ENCODE peak calls at places on chromosomes 1 and 21, in five cellular contexts. One of them, this sample, is unnamed.

GRCh38 chr1:172398193-172398592 is 22.3 kb upstream of the C1orf105 start:
- DNase-seq in activated CD4-positive, CD25-positive, alpha-beta regulatory T cell: no peak
- DNase-seq in amygdala: no peak
- DNase-seq in EH: peak
- DNase-seq in iPS DF 6.9: no peak
- DNase-seq in this sample: no peak

GRCh38 chr1:242523282-242523967 is 1.1 kb downstream of the PLD5 start:
- DNase-seq in activated CD4-positive, CD25-positive, alpha-beta regulatory T cell: no peak
- DNase-seq in amygdala: no peak
- DNase-seq in iPS DF 6.9: no peak
- DNase-seq in EH: no peak
- DNase-seq in this sample: no peak

GRCh38 chr1:47231314-47232186 is 475 bp downstream of the TAL1 start:
- DNase-seq in iPS DF 6.9: no peak
- DNase-seq in amygdala: peak
- DNase-seq in activated CD4-positive, CD25-positive, alpha-beta regulatory T cell: no peak
- DNase-seq in EH: peak
- DNase-seq in this sample: no peak

GRCh38 chr21:15255359-15256157 is 190.8 kb upstream of the NRIP1 start:
- DNase-seq in amygdala: no peak
- DNase-seq in EH: no peak
- DNase-seq in activated CD4-positive, CD25-positive, alpha-beta regulatory T cell: no peak
- DNase-seq in iPS DF 6.9: no peak
- DNase-seq in this sample: no peak

GRCh38 chr1:6348511-6349191 is 44.9 kb downstream of the ACOT7 start:
- DNase-seq in amygdala: no peak
- DNase-seq in activated CD4-positive, CD25-positive, alpha-beta regulatory T cell: peak
- DNase-seq in EH: peak
- DNase-seq in iPS DF 6.9: no peak
- DNase-seq in this sample: no peak

GRCh38 chr1:38613996-38614395 is 245.6 kb downstream of the RRAGC start:
- DNase-seq in amygdala: no peak
- DNase-seq in iPS DF 6.9: no peak
- DNase-seq in EH: no peak
- DNase-seq in activated CD4-positive, CD25-positive, alpha-beta regulatory T cell: no peak
- DNase-seq in this sample: no peak

GRCh38 chr1:60620107-60620506 is 462.3 kb upstream of the NFIA start:
- DNase-seq in EH: no peak
- DNase-seq in iPS DF 6.9: no peak
- DNase-seq in amygdala: no peak
- DNase-seq in activated CD4-positive, CD25-positive, alpha-beta regulatory T cell: no peak
- DNase-seq in this sample: no peak

GRCh38 chr1:47351305-47351704 is 17.7 kb downstream of the CMPK1 start:
- DNase-seq in EH: peak
- DNase-seq in amygdala: no peak
- DNase-seq in activated CD4-positive, CD25-positive, alpha-beta regulatory T cell: no peak
- DNase-seq in iPS DF 6.9: no peak
- DNase-seq in this sample: no peak

GRCh38 chr1:107677674-107678073 is 287.3 kb downstream of the VAV3 start:
- DNase-seq in amygdala: no peak
- DNase-seq in iPS DF 6.9: no peak
- DNase-seq in EH: no peak
- DNase-seq in activated CD4-positive, CD25-positive, alpha-beta regulatory T cell: no peak
- DNase-seq in this sample: no peak

GRCh38 chr21:38740131-38740530 is 65.6 kb upstream of the ETS2 start:
- DNase-seq in amygdala: no peak
- DNase-seq in EH: peak
- DNase-seq in iPS DF 6.9: no peak
- DNase-seq in activated CD4-positive, CD25-positive, alpha-beta regulatory T cell: no peak
- DNase-seq in this sample: no peak

GRCh38 chr1:205343431-205344009 is 13.2 kb downstream of the KLHDC8A start:
- DNase-seq in amygdala: no peak
- DNase-seq in iPS DF 6.9: no peak
- DNase-seq in EH: no peak
- DNase-seq in activated CD4-positive, CD25-positive, alpha-beta regulatory T cell: no peak
- DNase-seq in this sample: peak

GRCh38 chr1:205567716-205568115 is 63.2 kb downstream of the CDK18 start:
- DNase-seq in iPS DF 6.9: no peak
- DNase-seq in amygdala: no peak
- DNase-seq in activated CD4-positive, CD25-positive, alpha-beta regulatory T cell: no peak
- DNase-seq in EH: no peak
- DNase-seq in this sample: peak

GRCh38 chr1:119711804-119712341 is at the start of gene PHGDH:
- DNase-seq in iPS DF 6.9: peak
- DNase-seq in EH: peak
- DNase-seq in activated CD4-positive, CD25-positive, alpha-beta regulatory T cell: no peak
- DNase-seq in amygdala: peak
- DNase-seq in this sample: peak

GRCh38 chr1:8378202-8378601 is 60.3 kb downstream of the SLC45A1 start:
- DNase-seq in iPS DF 6.9: no peak
- DNase-seq in amygdala: no peak
- DNase-seq in activated CD4-positive, CD25-positive, alpha-beta regulatory T cell: no peak
- DNase-seq in EH: peak
- DNase-seq in this sample: no peak

GRCh38 chr1:219927956-219928790 is at the start of gene SLC30A10:
- DNase-seq in EH: peak
- DNase-seq in iPS DF 6.9: no peak
- DNase-seq in activated CD4-positive, CD25-positive, alpha-beta regulatory T cell: no peak
- DNase-seq in amygdala: no peak
- DNase-seq in this sample: no peak

GRCh38 chr21:35249636-35250035 is 200.5 kb upstream of the RUNX1 start:
- DNase-seq in EH: no peak
- DNase-seq in activated CD4-positive, CD25-positive, alpha-beta regulatory T cell: no peak
- DNase-seq in amygdala: no peak
- DNase-seq in iPS DF 6.9: no peak
- DNase-seq in this sample: no peak

GRCh38 chr1:41580520-41581172 is 96.2 kb upstream of the EDN2 start:
- DNase-seq in EH: no peak
- DNase-seq in amygdala: no peak
- DNase-seq in iPS DF 6.9: no peak
- DNase-seq in activated CD4-positive, CD25-positive, alpha-beta regulatory T cell: no peak
- DNase-seq in this sample: no peak

GRCh38 chr1:79663916-79664315 is 657.4 kb upstream of the ADGRL4 start:
- DNase-seq in iPS DF 6.9: no peak
- DNase-seq in activated CD4-positive, CD25-positive, alpha-beta regulatory T cell: no peak
- DNase-seq in amygdala: no peak
- DNase-seq in EH: peak
- DNase-seq in this sample: no peak

GRCh38 chr1:40818264-40818961 is 34.8 kb downstream of the KCNQ4 start:
- DNase-seq in EH: peak
- DNase-seq in activated CD4-positive, CD25-positive, alpha-beta regulatory T cell: peak
- DNase-seq in iPS DF 6.9: peak
- DNase-seq in amygdala: no peak
- DNase-seq in this sample: no peak

GRCh38 chr21:45384656-45385548 is 20.1 kb upstream of the COL18A1 start:
- DNase-seq in EH: no peak
- DNase-seq in activated CD4-positive, CD25-positive, alpha-beta regulatory T cell: no peak
- DNase-seq in iPS DF 6.9: no peak
- DNase-seq in amygdala: no peak
- DNase-seq in this sample: no peak

GRCh38 chr1:150567341-150567716 is 12.1 kb downstream of the MCL1 start:
- DNase-seq in EH: peak
- DNase-seq in activated CD4-positive, CD25-positive, alpha-beta regulatory T cell: peak
- DNase-seq in amygdala: no peak
- DNase-seq in iPS DF 6.9: no peak
- DNase-seq in this sample: no peak

GRCh38 chr21:15421947-15422346 is 307.8 kb upstream of the USP25 start:
- DNase-seq in iPS DF 6.9: no peak
- DNase-seq in activated CD4-positive, CD25-positive, alpha-beta regulatory T cell: no peak
- DNase-seq in EH: no peak
- DNase-seq in amygdala: no peak
- DNase-seq in this sample: no peak

GRCh38 chr21:28256420-28256831 is 736.3 kb downstream of the LTN1 start:
- DNase-seq in iPS DF 6.9: no peak
- DNase-seq in amygdala: no peak
- DNase-seq in EH: peak
- DNase-seq in activated CD4-positive, CD25-positive, alpha-beta regulatory T cell: no peak
- DNase-seq in this sample: no peak

GRCh38 chr1:8674912-8675311 is 142.5 kb downstream of the RERE start:
- DNase-seq in iPS DF 6.9: no peak
- DNase-seq in amygdala: no peak
- DNase-seq in activated CD4-positive, CD25-positive, alpha-beta regulatory T cell: no peak
- DNase-seq in EH: peak
- DNase-seq in this sample: no peak

GRCh38 chr1:58755468-58755872 is 28.4 kb downstream of the JUN start:
- DNase-seq in EH: peak
- DNase-seq in amygdala: peak
- DNase-seq in activated CD4-positive, CD25-positive, alpha-beta regulatory T cell: no peak
- DNase-seq in iPS DF 6.9: no peak
- DNase-seq in this sample: no peak

GRCh38 chr1:71561206-71561605 is 480.4 kb upstream of the ZRANB2 start:
- DNase-seq in activated CD4-positive, CD25-positive, alpha-beta regulatory T cell: no peak
- DNase-seq in EH: peak
- DNase-seq in amygdala: no peak
- DNase-seq in iPS DF 6.9: no peak
- DNase-seq in this sample: no peak

GRCh38 chr21:15051652-15052554 is 12.9 kb downstream of the NRIP1 start:
- DNase-seq in activated CD4-positive, CD25-positive, alpha-beta regulatory T cell: no peak
- DNase-seq in EH: peak
- DNase-seq in iPS DF 6.9: no peak
- DNase-seq in amygdala: no peak
- DNase-seq in this sample: no peak

GRCh38 chr1:62230724-62231123 is 36.1 kb downstream of the L1TD1 start:
- DNase-seq in amygdala: no peak
- DNase-seq in iPS DF 6.9: no peak
- DNase-seq in EH: peak
- DNase-seq in activated CD4-positive, CD25-positive, alpha-beta regulatory T cell: no peak
- DNase-seq in this sample: no peak

GRCh38 chr1:184691719-184692324 is 62.8 kb downstream of the EDEM3 start:
- DNase-seq in iPS DF 6.9: no peak
- DNase-seq in amygdala: no peak
- DNase-seq in EH: peak
- DNase-seq in activated CD4-positive, CD25-positive, alpha-beta regulatory T cell: no peak
- DNase-seq in this sample: no peak

GRCh38 chr1:96492236-96492635 is 229.3 kb upstream of the PTBP2 start:
- DNase-seq in EH: no peak
- DNase-seq in iPS DF 6.9: no peak
- DNase-seq in amygdala: no peak
- DNase-seq in activated CD4-positive, CD25-positive, alpha-beta regulatory T cell: no peak
- DNase-seq in this sample: no peak

GRCh38 chr21:30234050-30234449 is 18.2 kb upstream of the CLDN8 start:
- DNase-seq in EH: no peak
- DNase-seq in iPS DF 6.9: no peak
- DNase-seq in amygdala: no peak
- DNase-seq in activated CD4-positive, CD25-positive, alpha-beta regulatory T cell: no peak
- DNase-seq in this sample: no peak

GRCh38 chr1:26781206-26781825 is 6.4 kb upstream of the PIGV start:
- DNase-seq in amygdala: no peak
- DNase-seq in activated CD4-positive, CD25-positive, alpha-beta regulatory T cell: no peak
- DNase-seq in EH: no peak
- DNase-seq in iPS DF 6.9: no peak
- DNase-seq in this sample: no peak

GRCh38 chr1:31657020-31657804 is 12.5 kb upstream of the PEF1 start:
- DNase-seq in activated CD4-positive, CD25-positive, alpha-beta regulatory T cell: no peak
- DNase-seq in EH: no peak
- DNase-seq in iPS DF 6.9: no peak
- DNase-seq in amygdala: no peak
- DNase-seq in this sample: no peak

GRCh38 chr1:83928396-83928795 is 70.5 kb downstream of the TTLL7 start:
- DNase-seq in activated CD4-positive, CD25-positive, alpha-beta regulatory T cell: no peak
- DNase-seq in EH: no peak
- DNase-seq in iPS DF 6.9: no peak
- DNase-seq in amygdala: no peak
- DNase-seq in this sample: no peak

GRCh38 chr1:153434746-153435455 is 18.6 kb downstream of the S100A7A start:
- DNase-seq in iPS DF 6.9: no peak
- DNase-seq in activated CD4-positive, CD25-positive, alpha-beta regulatory T cell: no peak
- DNase-seq in EH: no peak
- DNase-seq in amygdala: no peak
- DNase-seq in this sample: no peak

GRCh38 chr1:42380617-42381423 is at the start of gene RIMKLA:
- DNase-seq in iPS DF 6.9: peak
- DNase-seq in activated CD4-positive, CD25-positive, alpha-beta regulatory T cell: no peak
- DNase-seq in amygdala: no peak
- DNase-seq in EH: peak
- DNase-seq in this sample: peak

GRCh38 chr21:36310016-36310415 is 10.0 kb upstream of the MORC3 start:
- DNase-seq in EH: no peak
- DNase-seq in iPS DF 6.9: no peak
- DNase-seq in activated CD4-positive, CD25-positive, alpha-beta regulatory T cell: no peak
- DNase-seq in amygdala: no peak
- DNase-seq in this sample: no peak

This sample was measured in dorsolateral prefrontal cortex.